ENCODE peak calls at places on chromosomes 12 and 14, in five cellular contexts. W, G, I, T and E are unnamed samples.

GRCh38 chr12:109678732-109679131 is 34.9 kb upstream of the FAM222A start:
- DNase-seq in W (no peak), T (no peak), G (no peak), I (no peak), E (no peak)

GRCh38 chr12:105418821-105419291 is 88.4 kb downstream of the C12orf75 start:
- DNase-seq in G (no peak), W (no peak), T (no peak), I (no peak), E (no peak)

GRCh38 chr12:121579981-121580868 is 598 bp downstream of the KDM2B start:
- DNase-seq in W (no peak), G (peak; percentile 76), T (peak; percentile 73), I (peak; percentile 70), E (peak; percentile 71)

GRCh38 chr12:153080-153746 is 60.7 kb downstream of the SLC6A12 start:
- DNase-seq in W (no peak), I (no peak), G (peak; percentile 78), T (peak; percentile 39), E (peak; percentile 91)

GRCh38 chr14:77123381-77124344 is 17.9 kb downstream of the ZDHHC22 start:
- DNase-seq in G (peak; percentile 19), I (no peak), W (no peak), T (no peak), E (peak; percentile 67)

GRCh38 chr12:3313655-3314305 is 177.2 kb upstream of the PRMT8 start:
- DNase-seq in G (peak; percentile 62), T (no peak), I (no peak), W (no peak), E (peak; percentile 79)

GRCh38 chr12:82880442-82880901 is 193.8 kb downstream of the TMTC2 start:
- DNase-seq in W (peak; percentile 7), I (no peak), G (no peak), T (no peak), E (no peak)

GRCh38 chr12:71661977-71662522 is 1.6 kb downstream of the ZFC3H1 start:
- DNase-seq in W (no peak), G (no peak), I (no peak), T (no peak), E (no peak)

GRCh38 chr14:76985540-76986260 is 42.8 kb downstream of the IRF2BPL start:
- DNase-seq in I (no peak), G (peak; percentile 41), W (no peak), T (no peak), E (no peak)

GRCh38 chr12:51209259-51209658 is 8.6 kb downstream of the POU6F1 start:
- DNase-seq in W (no peak), G (no peak), T (no peak), I (no peak), E (no peak)

GRCh38 chr14:90301580-90302181 is 30.1 kb downstream of the NRDE2 start:
- DNase-seq in G (peak; percentile 16), I (no peak), T (no peak), W (peak; percentile 12), E (no peak)

GRCh38 chr12:2288001-2288400 is 235.2 kb downstream of the CACNA1C start:
- DNase-seq in G (peak; percentile 37), W (no peak), I (no peak), T (no peak), E (no peak)

GRCh38 chr12:46136239-46136638 is 132.6 kb downstream of the SLC38A1 start:
- DNase-seq in G (no peak), I (no peak), W (no peak), T (no peak), E (no peak)

GRCh38 chr12:24231298-24231697 is 281.8 kb upstream of the SOX5 start:
- DNase-seq in G (no peak), T (no peak), I (no peak), W (no peak), E (no peak)

GRCh38 chr14:100827751-100828447 is 2.0 kb downstream of the MEG3 start:
- DNase-seq in G (peak; percentile 71), I (no peak), T (no peak), W (peak; percentile 59), E (no peak)

GRCh38 chr12:116376354-116377193 is 99.1 kb upstream of the MED13L start:
- DNase-seq in W (no peak), I (no peak), T (no peak), G (peak; percentile 71), E (no peak)

GRCh38 chr14:100086361-100086760 is 21.1 kb downstream of the EVL start:
- DNase-seq in G (no peak), I (no peak), W (no peak), T (no peak), E (no peak)

GRCh38 chr12:96501139-96501741 is 11.9 kb downstream of the CFAP54 start:
- DNase-seq in G (peak; percentile 87), T (peak; percentile 34), W (no peak), I (peak; percentile 34), E (peak; percentile 58)

GRCh38 chr12:58703911-58704310 is 216.4 kb downstream of the LRIG3 start:
- DNase-seq in W (no peak), T (no peak), G (no peak), I (no peak), E (no peak)

GRCh38 chr12:56658921-56659320 is 13.1 kb upstream of the ATP5F1B start:
- DNase-seq in G (no peak), W (no peak), T (no peak), I (no peak), E (no peak)

GRCh38 chr12:1115471-1116242 is 124.6 kb downstream of the ERC1 start:
- DNase-seq in I (no peak), T (no peak), W (no peak), G (peak; percentile 66), E (no peak)

GRCh38 chr12:20883288-20883687 is 72.8 kb downstream of the SLCO1B3 start:
- DNase-seq in I (no peak), W (no peak), T (no peak), G (no peak), E (no peak)

GRCh38 chr12:124379379-124379937 is 84.6 kb downstream of the RFLNA start:
- DNase-seq in I (no peak), W (no peak), G (no peak), T (no peak), E (no peak)

GRCh38 chr14:75489480-75489837 is 32.8 kb upstream of the BATF start:
- DNase-seq in T (no peak), W (no peak), I (no peak), G (no peak), E (no peak)

GRCh38 chr14:25400607-25401206 is 350.8 kb upstream of the STXBP6 start:
- DNase-seq in I (no peak), T (peak; percentile 3), G (peak; percentile 20), W (peak; percentile 3), E (peak; percentile 33)

GRCh38 chr12:104866286-104866685 is 91.8 kb downstream of the SLC41A2 start:
- DNase-seq in G (peak; percentile 12), I (no peak), T (no peak), W (peak; percentile 35), E (no peak)

GRCh38 chr12:114876968-114877680 is 193.1 kb upstream of the TBX3 start:
- DNase-seq in W (no peak), I (no peak), G (no peak), T (no peak), E (no peak)

GRCh38 chr12:3964404-3964803 is 91.2 kb upstream of the PARP11 start:
- DNase-seq in G (peak; percentile 38), W (no peak), T (no peak), I (no peak), E (peak; percentile 78)

GRCh38 chr12:51482808-51483532 is 58.3 kb downstream of the SLC4A8 start:
- DNase-seq in G (no peak), W (no peak), I (peak; percentile 11), T (peak; percentile 14), E (no peak)

GRCh38 chr14:105739331-105740102 is 213.1 kb downstream of the TMEM121 start:
- DNase-seq in G (no peak), W (no peak), T (no peak), I (no peak), E (no peak)

GRCh38 chr14:23568600-23569310 is 1.2 kb upstream of the AP1G2 start:
- DNase-seq in T (peak; percentile 24), I (no peak), G (no peak), W (no peak), E (peak; percentile 43)

GRCh38 chr12:69266045-69266635 is 26.8 kb downstream of the CPSF6 start:
- DNase-seq in G (no peak), T (no peak), I (no peak), W (peak; percentile 12), E (no peak)

GRCh38 chr14:76718306-76719075 is 42.8 kb upstream of the VASH1 start:
- DNase-seq in G (no peak), I (no peak), T (no peak), W (no peak), E (no peak)

GRCh38 chr14:75548544-75548943 is 26.3 kb downstream of the BATF start:
- DNase-seq in I (no peak), G (no peak), W (no peak), T (no peak), E (no peak)

GRCh38 chr12:1691123-1692007 is 495 bp downstream of the ADIPOR2 start:
- DNase-seq in G (peak; percentile 53), I (no peak), W (no peak), T (peak; percentile 30), E (peak; percentile 87)